ENCODE peak calls at places on chromosome 3, in four cellular contexts. Q is heart left ventricle; R is CMK; J is stimulated activated CD4-positive, alpha-beta T cell treated with anti-CD3 and anti-CD28 coated beads, Interleukin-1b, Interleukin-23, amount 100 ng/mL, for 24 hours. V is an unnamed sample.

GRCh38 chr3:15330031-15330596 is 2.3 kb downstream of the SH3BP5 start:
- DNase-seq in J (no peak), R (no peak), Q (no peak), V (no peak)

GRCh38 chr3:14780927-14781507 is 37.7 kb upstream of the FGD5 start:
- DNase-seq in J (no peak), R (no peak), Q (no peak), V (peak; percentile 78)

GRCh38 chr3:30688776-30689175 is 82.4 kb downstream of the TGFBR2 start:
- DNase-seq in J (no peak), R (no peak), Q (no peak), V (no peak)

GRCh38 chr3:66098436-66098835 is 59.7 kb upstream of the MAGI1 start:
- DNase-seq in R (no peak), J (no peak), Q (no peak), V (no peak)

GRCh38 chr3:42371776-42372175 is 38.6 kb downstream of the LYZL4 start:
- DNase-seq in J (no peak), R (no peak), Q (no peak), V (no peak)

GRCh38 chr3:126152458-126152857 is 27.9 kb downstream of the ALDH1L1 start:
- DNase-seq in Q (no peak), J (no peak), R (no peak), V (no peak)

GRCh38 chr3:85164446-85164845 is 205.7 kb downstream of the CADM2 start:
- DNase-seq in J (no peak), R (no peak), Q (no peak), V (no peak)

GRCh38 chr3:30699927-30700326 is 93.5 kb downstream of the TGFBR2 start:
- DNase-seq in Q (no peak), R (no peak), J (no peak), V (no peak)

V was measured in posterior vena cava.